ENCODE peak calls at places on chromosome 12, in nine cellular contexts. T is prostate gland; M is CD4-positive, CD25-positive, alpha-beta regulatory T cell; N is BJ; F is H7; J is NT2/D1; R is mesenchymal stem cell; Y is body of pancreas; P is GM23248. Q is an unnamed sample.

GRCh38 chr12:8501720-8502119 is 11.6 kb upstream of the CLEC4D start:
- DNase-seq in T (no peak), M (no peak), N (no peak), F (no peak), J (no peak), R (no peak), Y (no peak), P (no peak), Q (no peak)

GRCh38 chr12:121964813-121965643 is 46.6 kb downstream of the CFAP251 start:
- DNase-seq in T (no peak), M (no peak), N (peak; percentile 72), F (no peak), J (no peak), R (peak; percentile 36), Y (no peak), P (peak; percentile 90), Q (peak; percentile 77)

GRCh38 chr12:77229640-77230442 is 164.5 kb upstream of the E2F7 start:
- DNase-seq in T (no peak), M (no peak), N (no peak), F (no peak), J (peak; percentile 30), R (no peak), Y (no peak), P (no peak), Q (no peak)

GRCh38 chr12:30806989-30807694 is 52.4 kb upstream of the CAPRIN2 start:
- DNase-seq in T (peak; percentile 45), M (peak; percentile 59), N (no peak), F (peak; percentile 54), J (peak; percentile 85), R (peak; percentile 79), Y (peak; percentile 53), P (peak; percentile 83), Q (peak; percentile 57)

GRCh38 chr12:5452569-5452968 is 20.7 kb downstream of the NTF3 start:
- DNase-seq in T (no peak), M (no peak), N (no peak), F (no peak), J (no peak), R (no peak), Y (no peak), P (no peak), Q (no peak)

GRCh38 chr12:111189792-111190191 is 179.1 kb downstream of the PHETA1 start:
- DNase-seq in T (no peak), M (no peak), N (no peak), F (no peak), J (no peak), R (no peak), Y (no peak), P (no peak), Q (no peak)

GRCh38 chr12:15001733-15002471 is 29.1 kb downstream of the PDE6H start:
- DNase-seq in T (peak; percentile 55), M (no peak), N (no peak), F (peak; percentile 8), J (no peak), R (peak; percentile 75), Y (no peak), P (peak; percentile 38), Q (peak; percentile 72)

GRCh38 chr12:50074936-50075807 is 10.0 kb upstream of the SMARCD1 start:
- DNase-seq in T (peak; percentile 76), M (peak; percentile 79), N (no peak), F (peak; percentile 93), J (peak; percentile 83), R (peak; percentile 82), Y (peak; percentile 88), P (peak; percentile 89), Q (peak; percentile 84)

GRCh38 chr12:6556857-6557256 is 1.0 kb upstream of the IFFO1 start:
- DNase-seq in T (no peak), M (no peak), N (no peak), F (no peak), J (no peak), R (no peak), Y (no peak), P (no peak), Q (no peak)

GRCh38 chr12:6553051-6553868 is 2.6 kb downstream of the IFFO1 start:
- DNase-seq in T (no peak), M (no peak), N (no peak), F (no peak), J (no peak), R (peak; percentile 97), Y (no peak), P (peak; percentile 97), Q (peak; percentile 83)

GRCh38 chr12:6552140-6552551 is 3.7 kb downstream of the IFFO1 start:
- DNase-seq in T (no peak), M (no peak), N (no peak), F (peak; percentile 35), J (no peak), R (peak; percentile 51), Y (no peak), P (peak; percentile 72), Q (peak; percentile 82)

GRCh38 chr12:6554168-6554989 is 1.5 kb downstream of the IFFO1 start:
- DNase-seq in T (peak; percentile 50), M (peak; percentile 83), N (no peak), F (peak; percentile 94), J (peak; percentile 99), R (peak; percentile 87), Y (peak; percentile 74), P (peak; percentile 85), Q (peak; percentile 85)

DNA sequence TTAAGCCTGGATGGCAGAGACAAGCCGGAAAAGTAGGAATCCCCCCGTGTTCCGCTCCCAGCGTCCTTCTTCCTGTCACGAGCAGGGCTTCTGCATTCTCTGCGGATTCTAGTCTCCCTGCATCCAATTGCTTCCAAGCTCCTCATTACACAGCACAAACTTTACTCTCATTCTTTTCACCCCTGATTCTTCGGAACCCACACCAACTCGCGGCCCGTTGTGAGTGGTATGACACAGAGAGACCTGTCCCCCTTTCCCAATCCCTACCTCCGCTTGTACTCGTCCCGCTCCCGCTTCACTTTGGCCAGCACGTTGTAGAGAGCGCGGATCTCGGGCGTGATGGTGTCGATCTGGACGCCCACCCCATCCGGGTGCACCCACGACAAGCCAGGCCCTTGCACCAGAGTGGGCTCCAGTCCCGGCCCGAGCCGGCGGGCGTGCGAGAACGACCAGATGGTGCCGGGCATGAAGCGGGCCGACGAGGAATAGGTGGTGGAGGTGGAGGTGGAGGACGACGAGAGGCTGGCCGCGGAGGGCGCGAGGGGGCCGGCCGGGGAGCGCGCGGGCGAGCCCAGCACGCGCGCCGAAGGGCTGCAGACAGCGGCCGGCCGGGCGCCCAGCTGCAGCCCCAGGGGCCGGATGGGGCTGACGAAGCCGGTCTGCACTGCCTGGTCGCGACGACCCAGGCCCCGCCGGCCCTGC is 701 bp downstream of the IFFO1 start:
- DNase-seq in T (no peak), M (no peak), N (no peak), F (peak; percentile 80), J (no peak), R (peak; percentile 48), Y (no peak), P (peak; percentile 57), Q (no peak)
- H3K4me3 ChIP-seq in T (peak overlapping the region; percentile 42), M (peak overlapping the region; percentile 81), N (peak overlapping the region; percentile 68), F (peak overlapping the region; percentile 87), J (peak overlapping the region; percentile 90), R (peak overlapping the region; percentile 95), Y (no peak overlapping the region), P (peak overlapping the region; percentile 89), Q (peak overlapping the region; percentile 70)

DNA sequence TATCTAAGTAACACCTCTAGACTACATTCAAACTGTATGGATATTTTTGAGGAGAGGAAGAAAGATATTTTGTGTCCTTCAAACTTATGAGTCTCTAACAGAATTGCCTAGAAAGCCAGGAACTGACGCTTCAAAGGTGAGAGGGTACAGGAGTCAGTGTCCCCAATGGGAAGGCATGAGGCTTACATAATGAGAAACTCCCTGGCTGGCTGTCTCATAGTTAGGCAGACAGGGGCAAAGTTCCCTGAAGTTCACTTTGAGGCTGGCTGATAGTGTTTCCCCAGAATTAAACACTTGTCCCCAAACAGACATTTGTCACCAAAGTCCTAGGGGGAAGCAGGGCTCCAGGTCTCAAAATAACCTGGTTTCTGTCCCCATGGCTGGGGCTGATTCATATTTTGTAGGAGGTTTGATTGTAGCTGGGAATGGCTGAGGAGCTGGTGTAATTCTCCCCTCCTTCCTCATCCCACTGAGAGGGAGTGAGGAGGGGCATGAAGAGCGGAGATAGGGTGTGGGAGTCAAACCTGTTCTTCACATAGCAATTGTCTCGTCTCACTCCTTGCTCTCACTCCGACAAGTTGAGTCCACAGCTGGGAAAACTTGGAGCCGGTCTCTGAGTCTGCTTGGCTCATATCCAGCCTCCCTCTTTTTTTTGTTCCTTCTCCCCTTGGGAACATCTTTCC is 56.4 kb upstream of the CISTR start:
- DNase-seq in T (no peak), M (no peak), N (no peak), F (no peak), J (no peak), R (no peak), Y (no peak), P (no peak), Q (no peak)
- H3K27me3 ChIP-seq in T (no peaks in the 10 kb centered on the region), M (peaks cover 10% of the 10 kb centered on the region), N (peaks cover 20% of the 10 kb centered on the region), F (peaks cover 2% of the 10 kb centered on the region), J (peaks cover 5% of the 10 kb centered on the region), R (peaks cover 47% of the 10 kb centered on the region), Y (no peaks in the 10 kb centered on the region), P (peaks cover 50% of the 10 kb centered on the region), Q (no peaks in the 10 kb centered on the region)

GRCh38 chr12:6462234-6462995 is 8.1 kb downstream of the VAMP1 start:
- DNase-seq in T (no peak), M (no peak), N (no peak), F (no peak), J (no peak), R (no peak), Y (no peak), P (no peak), Q (no peak)

GRCh38 chr12:6460751-6461371 is 9.0 kb downstream of the TAPBPL start:
- DNase-seq in T (no peak), M (peak; percentile 85), N (no peak), F (no peak), J (no peak), R (no peak), Y (no peak), P (no peak), Q (no peak)

GRCh38 chr12:6463211-6463610 is 7.3 kb downstream of the VAMP1 start:
- DNase-seq in T (no peak), M (peak; percentile 77), N (no peak), F (no peak), J (no peak), R (no peak), Y (no peak), P (no peak), Q (no peak)

GRCh38 chr12:6463858-6464257 is 6.6 kb downstream of the VAMP1 start:
- DNase-seq in T (no peak), M (no peak), N (no peak), F (no peak), J (no peak), R (no peak), Y (no peak), P (no peak), Q (no peak)

DNA sequence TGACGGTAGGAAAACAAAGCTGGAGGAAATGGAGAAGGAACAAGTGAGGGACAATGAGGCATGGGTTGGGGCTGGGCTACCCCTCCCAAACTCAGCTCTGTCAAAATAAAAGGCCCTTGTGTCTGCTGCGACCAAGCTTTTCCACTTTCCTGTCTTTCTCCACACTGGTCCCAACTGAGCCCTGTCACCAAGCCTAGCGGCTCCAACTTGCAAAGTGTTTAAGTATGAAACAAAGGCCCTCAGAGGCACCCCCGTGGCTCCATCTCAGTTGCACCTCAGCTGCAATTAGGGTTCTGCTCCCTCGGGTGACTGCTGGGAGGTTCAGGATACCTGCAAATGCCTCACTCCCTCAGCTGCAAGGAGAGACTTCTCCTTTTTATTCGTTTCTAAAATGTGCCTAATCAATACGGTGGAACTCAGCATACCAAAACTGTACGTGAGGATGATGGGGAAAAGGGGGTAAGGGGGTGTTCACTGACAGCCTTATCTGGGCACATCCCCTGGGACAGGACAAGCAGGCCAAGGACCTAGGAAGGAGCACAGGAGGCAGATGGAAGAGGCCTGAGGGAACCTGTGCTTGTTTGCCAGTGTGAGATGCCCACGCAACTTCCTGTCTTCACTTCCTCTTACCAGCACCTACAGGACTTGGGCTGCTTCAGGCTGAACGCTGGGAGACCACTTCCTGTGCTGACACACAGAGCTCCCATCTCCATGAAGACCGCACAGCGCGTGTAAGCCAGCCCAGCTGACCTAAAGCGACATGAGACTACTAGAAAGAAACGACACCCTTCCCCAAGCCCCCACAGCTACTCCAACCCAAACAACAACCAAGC is 8.9 kb downstream of the VAMP1 start:
- DNase-seq in T (peak; percentile 24), M (peak; percentile 96), N (no peak), F (no peak), J (no peak), R (no peak), Y (no peak), P (no peak), Q (no peak)
- H3K4me3 ChIP-seq in T (no peak overlapping the region), M (peak overlapping the region; percentile 74), N (no peak overlapping the region), F (no peak overlapping the region), J (no peak overlapping the region), R (no peak overlapping the region), Y (no peak overlapping the region), P (no peak overlapping the region), Q (no peak overlapping the region)

DNA sequence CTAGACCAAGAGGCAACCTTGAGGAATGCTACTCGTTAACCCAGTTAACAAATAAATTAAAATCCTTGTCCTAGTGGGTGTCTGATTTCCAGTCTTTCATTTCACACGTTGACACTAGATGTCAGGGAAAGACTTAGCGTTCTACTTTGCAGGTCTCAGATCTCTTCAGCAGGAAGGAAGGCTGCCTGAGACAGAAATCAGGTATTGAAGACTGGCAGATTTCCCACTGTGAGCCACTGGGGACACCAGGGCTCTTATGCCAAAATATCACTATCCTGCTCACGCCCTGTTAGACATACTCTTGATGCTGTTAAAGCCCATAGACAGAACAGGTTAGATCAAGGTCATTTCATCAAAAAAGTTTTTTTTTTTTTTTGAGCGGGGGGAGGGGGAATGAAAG is 33.0 kb downstream of the EMP1 start:
- DNase-seq in T (no peak), M (no peak), N (no peak), F (peak; percentile 43), J (no peak), R (no peak), Y (no peak), P (no peak), Q (no peak)
- H3K27me3 ChIP-seq in T (no peaks in the 10 kb centered on the region), M (peaks cover 8% of the 10 kb centered on the region), N (no peaks in the 10 kb centered on the region), F (no peaks in the 10 kb centered on the region), J (no peaks in the 10 kb centered on the region), R (no peaks in the 10 kb centered on the region), Y (no peaks in the 10 kb centered on the region), P (no peaks in the 10 kb centered on the region), Q (no peaks in the 10 kb centered on the region)